ENCODE peak calls at places on chromosome 18, in ten cellular contexts. T, D, Q, P, Z, R, N, O, H and X are unnamed samples.

GRCh38 chr18:48136051-48136543 is 205.6 kb upstream of the SMAD2 start:
- DNase-seq in R (no peak), N (no peak), T (no peak), D (no peak), Z (peak; percentile 61), P (no peak), O (no peak), H (peak; percentile 72), Q (no peak), X (no peak)

GRCh38 chr18:13474907-13475306 is 251.5 kb downstream of the FAM210A start:
- DNase-seq in D (no peak), R (no peak), Z (no peak), P (no peak), O (no peak), T (no peak), H (no peak), Q (no peak), N (no peak), X (no peak)

GRCh38 chr18:13422541-13423147 is 204.1 kb downstream of the LDLRAD4 start:
- DNase-seq in R (no peak), N (no peak), D (no peak), H (no peak), P (no peak), O (no peak), T (no peak), Z (no peak), Q (no peak), X (no peak)

GRCh38 chr18:4631239-4631638 is 176.1 kb upstream of the DLGAP1 start:
- DNase-seq in N (no peak), T (no peak), P (no peak), Q (no peak), R (no peak), H (no peak), O (no peak), D (no peak), Z (no peak), X (no peak)

GRCh38 chr18:63930774-63931354 is 18.2 kb upstream of the HMSD start:
- DNase-seq in R (no peak), T (no peak), H (no peak), N (no peak), O (no peak), P (no peak), D (no peak), Q (no peak), Z (no peak), X (no peak)

GRCh38 chr18:74509856-74510769 is 13.9 kb downstream of the CNDP2 start:
- DNase-seq in O (no peak), R (no peak), N (no peak), Q (no peak), D (no peak), H (no peak), P (no peak), Z (peak; percentile 24), T (no peak), X (no peak)

GRCh38 chr18:40414155-40414754 is 1540.8 kb upstream of the PIK3C3 start:
- DNase-seq in T (no peak), N (no peak), R (no peak), H (peak; percentile 36), D (no peak), Q (no peak), P (no peak), O (no peak), Z (no peak), X (no peak)

GRCh38 chr18:57333941-57334340 is 18.4 kb upstream of the ST8SIA3 start:
- DNase-seq in D (no peak), R (no peak), O (no peak), T (no peak), Z (no peak), H (no peak), N (no peak), P (no peak), Q (no peak), X (no peak)

GRCh38 chr18:72895548-72895947 is 27.8 kb upstream of the NETO1 start:
- DNase-seq in D (no peak), N (no peak), P (no peak), O (no peak), Z (no peak), R (no peak), Q (no peak), T (no peak), H (no peak), X (no peak)

GRCh38 chr18:3219621-3220335 is at the start of gene MYOM1:
- DNase-seq in D (no peak), N (no peak), Q (no peak), O (no peak), T (no peak), R (no peak), P (no peak), H (no peak), Z (no peak), X (peak; percentile 32)

GRCh38 chr18:31657823-31658669 is 26.3 kb downstream of the B4GALT6 start:
- DNase-seq in H (peak; percentile 73), D (no peak), R (no peak), N (peak; percentile 44), Q (peak; percentile 51), O (no peak), Z (no peak), T (no peak), P (no peak), X (no peak)

GRCh38 chr18:11951390-11951851 is 29.9 kb upstream of the IMPA2 start:
- DNase-seq in N (no peak), Q (no peak), P (no peak), D (no peak), T (no peak), R (no peak), H (no peak), O (no peak), Z (no peak), X (no peak)

GRCh38 chr18:79610461-79611039 is 69.1 kb upstream of the CTDP1 start:
- DNase-seq in H (no peak), P (no peak), N (no peak), T (no peak), R (no peak), D (no peak), O (no peak), Z (no peak), Q (no peak), X (no peak)

GRCh38 chr18:63198098-63198760 is 121.3 kb downstream of the BCL2 start:
- DNase-seq in Q (no peak), T (no peak), R (no peak), N (no peak), H (no peak), O (no peak), D (no peak), Z (no peak), P (no peak), X (no peak)

GRCh38 chr18:1048048-1048447 is 143.4 kb downstream of the ADCYAP1 start:
- DNase-seq in N (no peak), Q (no peak), P (no peak), O (no peak), H (no peak), T (no peak), R (no peak), Z (no peak), D (no peak), X (no peak)

GRCh38 chr18:76565238-76566173 is 70.5 kb upstream of the ZNF516 start:
- DNase-seq in R (no peak), N (no peak), P (peak; percentile 29), T (no peak), D (peak; percentile 72), H (no peak), Q (no peak), Z (peak; percentile 66), O (peak; percentile 73), X (peak; percentile 89)

GRCh38 chr18:33316146-33316587 is 124.4 kb downstream of the CCDC178 start:
- DNase-seq in Q (no peak), H (no peak), D (no peak), Z (no peak), O (no peak), T (no peak), N (no peak), P (no peak), R (no peak), X (peak; percentile 81)

GRCh38 chr18:78561757-78562445 is 417.7 kb upstream of the SALL3 start:
- DNase-seq in H (no peak), N (no peak), O (no peak), Q (no peak), Z (no peak), R (no peak), D (no peak), T (no peak), P (no peak), X (no peak)

GRCh38 chr18:49487711-49488310 is 777 bp upstream of the C18orf32 start:
- DNase-seq in R (no peak), O (no peak), T (no peak), P (no peak), N (no peak), H (no peak), Q (no peak), Z (no peak), D (no peak), X (peak; percentile 51)

GRCh38 chr18:35236964-35237363 is 3.9 kb upstream of the ZNF397 start:
- DNase-seq in Z (no peak), R (no peak), O (no peak), D (no peak), Q (no peak), T (no peak), N (no peak), P (no peak), H (no peak), X (no peak)

GRCh38 chr18:9101730-9102390 is 639 bp upstream of the NDUFV2 start:
- DNase-seq in H (peak; percentile 19), N (peak; percentile 31), D (peak; percentile 33), P (peak; percentile 27), O (no peak), R (peak; percentile 78), Z (no peak), Q (peak; percentile 58), T (no peak), X (no peak)

GRCh38 chr18:12088731-12089375 is 4.8 kb upstream of the ANKRD62 start:
- DNase-seq in Q (no peak), P (no peak), R (no peak), D (no peak), O (no peak), T (no peak), Z (no peak), H (no peak), N (no peak), X (no peak)

GRCh38 chr18:46418657-46419260 is 238.3 kb downstream of the LOXHD1 start:
- DNase-seq in H (no peak), T (no peak), R (no peak), P (no peak), Q (no peak), O (no peak), N (no peak), D (no peak), Z (no peak), X (no peak)

GRCh38 chr18:77529492-77529891 is 279.8 kb downstream of the GALR1 start:
- DNase-seq in H (no peak), Q (no peak), R (no peak), O (no peak), N (no peak), T (no peak), P (no peak), D (no peak), Z (no peak), X (no peak)

GRCh38 chr18:12791631-12792030 is 88.8 kb downstream of the PSMG2 start:
- DNase-seq in N (no peak), Z (no peak), H (no peak), O (no peak), P (no peak), R (no peak), Q (no peak), T (no peak), D (no peak), X (peak; percentile 65)

GRCh38 chr18:49839012-49839411 is 25.7 kb upstream of the ACAA2 start:
- DNase-seq in P (no peak), T (no peak), R (no peak), N (no peak), O (no peak), Z (no peak), H (no peak), Q (no peak), D (no peak), X (no peak)

GRCh38 chr18:76213996-76214395 is 281.0 kb downstream of the ZNF516 start:
- DNase-seq in T (no peak), H (peak; percentile 72), Q (no peak), R (no peak), N (no peak), P (no peak), Z (no peak), D (no peak), O (no peak), X (no peak)

GRCh38 chr18:46324556-46324955 is 220.4 kb downstream of the HAUS1 start:
- DNase-seq in H (no peak), P (no peak), D (peak; percentile 47), Z (no peak), T (no peak), Q (no peak), R (peak; percentile 39), N (no peak), O (no peak), X (no peak)